ENCODE peak calls at places on chromosomes 5 and 9, in ten cellular contexts. F, X, A, V, E, H, I, L, J and C are unnamed samples.

GRCh38 chr5:146047396-146047795 is 58.0 kb downstream of the PLAC8L1 start:
- DNase-seq in H (no peak), E (no peak), X (no peak), A (no peak), J (no peak), V (no peak), L (no peak), F (no peak), I (peak), C (no peak)

GRCh38 chr5:174503461-174504265 is 220.7 kb upstream of the MSX2 start:
- DNase-seq in H (no peak), V (no peak), I (peak), L (peak), A (no peak), J (no peak), X (no peak), E (no peak), F (peak), C (peak)

GRCh38 chr5:42974546-42974945 is 65.6 kb downstream of the ANXA2R start:
- DNase-seq in V (no peak), F (no peak), J (no peak), L (no peak), A (no peak), X (no peak), E (no peak), H (no peak), I (peak), C (no peak)

GRCh38 chr5:62596691-62597090 is 18.1 kb downstream of the LRRC70 start:
- DNase-seq in J (no peak), A (no peak), F (no peak), E (no peak), V (no peak), L (no peak), H (no peak), I (peak), X (no peak), C (no peak)

GRCh38 chr5:179533907-179534306 is 16.4 kb upstream of the RUFY1 start:
- DNase-seq in I (no peak), L (no peak), X (no peak), A (no peak), F (no peak), H (no peak), V (no peak), J (no peak), E (no peak), C (no peak)

GRCh38 chr9:135583686-135584011 is 22.1 kb downstream of the PAEP start:
- DNase-seq in A (no peak), H (no peak), L (no peak), F (no peak), J (no peak), E (no peak), V (no peak), X (no peak), I (no peak), C (peak)

GRCh38 chr5:163724305-163724704 is 218.9 kb downstream of the MAT2B start:
- DNase-seq in L (no peak), J (no peak), X (no peak), I (no peak), F (no peak), E (no peak), H (no peak), V (no peak), A (no peak), C (no peak)

GRCh38 chr5:174935854-174936474 is 211.6 kb downstream of the MSX2 start:
- DNase-seq in F (peak), I (peak), L (no peak), V (peak), J (no peak), E (peak), A (peak), H (peak), X (peak), C (no peak)

GRCh38 chr5:55575815-55576583 is 41.2 kb upstream of the PLPP1 start:
- DNase-seq in I (peak), H (no peak), J (no peak), V (no peak), A (no peak), E (no peak), F (peak), X (no peak), L (peak), C (no peak)

GRCh38 chr5:111063709-111064322 is 7.7 kb upstream of the TSLP start:
- DNase-seq in F (peak), A (no peak), H (no peak), L (no peak), E (no peak), X (peak), V (no peak), J (no peak), I (peak), C (no peak)

GRCh38 chr9:69671904-69672827 is at the start of gene APBA1:
- DNase-seq in E (peak), A (peak), J (peak), L (no peak), X (peak), F (no peak), V (peak), H (peak), I (peak), C (no peak)

GRCh38 chr5:76427481-76428140 is 24.5 kb downstream of the IQGAP2 start:
- DNase-seq in V (no peak), X (no peak), L (no peak), I (no peak), E (no peak), A (no peak), F (no peak), H (no peak), J (no peak), C (no peak)

GRCh38 chr5:172918421-172919371 is 40.5 kb upstream of the RPL26L1 start:
- DNase-seq in E (peak), L (no peak), J (no peak), A (no peak), V (no peak), I (no peak), X (no peak), H (no peak), F (no peak), C (no peak)

GRCh38 chr5:135458921-135459331 is 6.8 kb upstream of the TIFAB start:
- DNase-seq in L (no peak), H (no peak), X (no peak), A (no peak), E (peak), J (peak), V (no peak), I (peak), F (peak), C (peak)

GRCh38 chr5:74648835-74649286 is 8.3 kb upstream of the ENC1 start:
- DNase-seq in J (no peak), V (no peak), X (peak), A (no peak), I (peak), H (no peak), E (no peak), L (no peak), F (no peak), C (no peak)

GRCh38 chr9:91770229-91770628 is 179.8 kb downstream of the ROR2 start:
- DNase-seq in X (no peak), J (no peak), E (no peak), A (no peak), I (no peak), F (no peak), L (no peak), H (no peak), V (no peak), C (no peak)

GRCh38 chr9:16112116-16112515 is 559.3 kb downstream of the CCDC171 start:
- DNase-seq in A (no peak), V (no peak), J (no peak), E (no peak), X (no peak), L (no peak), F (no peak), I (no peak), H (no peak), C (no peak)

GRCh38 chr9:116716441-116716840 is 29.3 kb downstream of the TRIM32 start:
- DNase-seq in A (no peak), V (no peak), E (no peak), X (no peak), F (no peak), I (peak), L (no peak), H (no peak), J (no peak), C (no peak)

GRCh38 chr5:176133289-176133870 is 104.8 kb upstream of the SIMC1 start:
- DNase-seq in J (no peak), X (no peak), L (no peak), V (no peak), H (no peak), E (no peak), I (no peak), A (peak), F (no peak), C (peak)

GRCh38 chr5:116009806-116010205 is 22.5 kb upstream of the ARL14EPL start:
- DNase-seq in I (no peak), H (no peak), X (no peak), A (no peak), E (no peak), L (no peak), V (no peak), J (no peak), F (no peak), C (no peak)

GRCh38 chr5:159175547-159175946 is 33.8 kb downstream of the RNF145 start:
- DNase-seq in H (no peak), E (no peak), J (no peak), L (no peak), F (peak), I (peak), X (no peak), A (no peak), V (no peak), C (no peak)

GRCh38 chr9:82957526-82958379 is 105.2 kb downstream of the RASEF start:
- DNase-seq in H (no peak), V (no peak), I (peak), A (no peak), E (no peak), F (peak), X (no peak), L (no peak), J (no peak), C (no peak)

GRCh38 chr9:137461316-137461662 is 2.2 kb upstream of the NSMF start:
- DNase-seq in J (peak), X (no peak), H (peak), V (no peak), L (no peak), I (no peak), A (peak), E (no peak), F (no peak), C (peak)

GRCh38 chr5:143922718-143923117 is 110.8 kb downstream of the HMHB1 start:
- DNase-seq in H (no peak), A (no peak), X (no peak), E (no peak), J (no peak), L (no peak), I (peak), F (no peak), V (no peak), C (no peak)

GRCh38 chr5:91223886-91224285 is 159.2 kb downstream of the ARRDC3 start:
- DNase-seq in J (no peak), X (no peak), A (no peak), F (no peak), I (peak), H (no peak), V (no peak), E (no peak), L (no peak), C (no peak)

GRCh38 chr5:142881076-142881466 is 110.9 kb downstream of the ARHGAP26 start:
- DNase-seq in X (peak), F (no peak), E (no peak), J (no peak), I (peak), A (peak), L (peak), H (no peak), V (no peak), C (no peak)

GRCh38 chr9:7055201-7055903 is 297.6 kb downstream of the KDM4C start:
- DNase-seq in I (peak), A (no peak), H (no peak), J (no peak), L (no peak), E (no peak), X (peak), F (no peak), V (no peak), C (no peak)

GRCh38 chr5:44646016-44646415 is 162.7 kb upstream of the MRPS30 start:
- DNase-seq in V (no peak), J (no peak), E (no peak), L (no peak), I (no peak), A (no peak), H (no peak), F (peak), X (no peak), C (no peak)

GRCh38 chr5:115377468-115378217 is 81.2 kb upstream of the CCDC112 start:
- DNase-seq in H (no peak), A (no peak), J (no peak), L (peak), V (no peak), X (peak), F (no peak), E (no peak), I (peak), C (no peak)

GRCh38 chr9:91890662-91891061 is 59.4 kb downstream of the ROR2 start:
- DNase-seq in X (no peak), F (no peak), A (no peak), V (no peak), I (no peak), E (no peak), L (no peak), J (no peak), H (no peak), C (no peak)

GRCh38 chr5:134053314-134053839 is 48.6 kb upstream of the VDAC1 start:
- DNase-seq in L (no peak), A (no peak), V (no peak), X (no peak), F (no peak), E (no peak), I (no peak), J (no peak), H (no peak), C (no peak)

GRCh38 chr9:70256123-70256551 is 2.6 kb upstream of the SMC5 start:
- DNase-seq in L (peak), A (no peak), I (peak), V (no peak), E (no peak), F (no peak), J (no peak), H (no peak), X (no peak), C (no peak)

GRCh38 chr5:18798058-18798457 is 1163.8 kb downstream of the TAF11L14 start:
- DNase-seq in F (no peak), E (no peak), H (no peak), J (no peak), L (no peak), I (no peak), V (no peak), A (no peak), X (no peak), C (no peak)

GRCh38 chr5:148730272-148730954 is 76.1 kb upstream of the HTR4 start:
- DNase-seq in F (no peak), I (peak), E (no peak), L (no peak), J (no peak), A (peak), X (no peak), V (no peak), H (no peak), C (no peak)

GRCh38 chr5:56910123-56910951 is 941 bp downstream of the SETD9 start:
- DNase-seq in J (no peak), I (peak), V (peak), A (peak), E (peak), H (no peak), L (no peak), X (peak), F (no peak), C (peak)

GRCh38 chr9:110545705-110546104 is 33.8 kb downstream of the SVEP1 start:
- DNase-seq in V (no peak), A (no peak), X (no peak), L (no peak), H (no peak), I (peak), E (no peak), J (no peak), F (no peak), C (no peak)

GRCh38 chr9:24616858-24617257 is 71.2 kb upstream of the IZUMO3 start:
- DNase-seq in H (no peak), I (no peak), F (no peak), A (no peak), E (no peak), V (no peak), X (no peak), J (no peak), L (no peak), C (no peak)

DNA sequence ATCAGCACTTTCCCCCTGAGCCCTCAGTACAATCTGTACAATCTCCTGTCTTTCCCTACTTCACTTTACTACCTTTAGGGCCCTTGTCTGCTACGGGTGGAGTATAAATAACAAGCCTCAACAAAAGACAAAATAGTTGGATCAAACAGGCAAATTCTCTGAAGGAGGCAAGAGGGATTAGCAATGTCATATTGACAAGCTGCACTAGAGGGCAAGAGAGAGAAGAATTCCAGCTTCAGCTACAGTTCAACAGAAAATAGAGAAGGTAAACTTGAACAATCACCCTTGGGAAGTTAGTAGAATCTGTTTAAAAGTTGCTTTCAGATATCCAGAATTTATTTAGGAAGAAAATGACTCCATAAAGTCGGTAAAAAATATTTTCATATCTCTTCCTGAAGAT is 68.4 kb upstream of the IZUMO3 start:
- DNase-seq in A (no peak), V (no peak), L (no peak), X (no peak), E (no peak), H (no peak), I (no peak), J (no peak), F (no peak), C (no peak)
- TF ChIP-seq CTCF in A (no peak), V (peak), L (no peak), X (no peak), E (no peak), H (no peak), I (no peak), J (no peak), F (peak), C (peak)

DNA sequence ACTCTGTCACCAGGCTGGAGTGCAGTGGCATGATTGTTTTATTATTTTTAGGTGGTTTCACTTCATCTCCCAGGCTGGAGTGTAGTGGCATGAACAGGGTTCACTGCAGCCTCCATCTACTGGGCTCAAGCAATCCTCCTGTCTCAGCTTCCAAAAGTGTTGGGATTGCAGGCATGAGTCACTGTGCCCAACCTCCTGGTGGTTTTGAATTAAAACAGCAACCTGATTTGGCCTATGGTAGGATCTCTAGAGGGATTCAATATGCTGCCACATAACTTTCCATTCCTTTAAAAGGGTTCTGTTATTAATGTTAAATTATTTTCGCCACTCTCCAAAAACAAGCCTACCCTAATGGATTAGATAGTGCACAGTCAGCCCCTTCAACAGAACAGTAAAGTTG is 9.9 kb upstream of the HSPA4 start:
- DNase-seq in H (no peak), J (no peak), E (no peak), F (no peak), I (peak), V (no peak), A (no peak), X (no peak), L (no peak), C (no peak)
- TF ChIP-seq CTCF in H (no peak), J (no peak), E (no peak), F (no peak), I (peak), V (no peak), A (no peak), X (no peak), L (peak), C (no peak)

GRCh38 chr5:162593881-162594280 is 526.3 kb downstream of the GABRG2 start:
- DNase-seq in L (no peak), I (no peak), H (no peak), E (no peak), F (no peak), A (no peak), V (no peak), X (no peak), J (no peak), C (no peak)
- TF ChIP-seq CTCF in L (no peak), I (no peak), H (no peak), E (peak), F (peak), A (peak), V (peak), X (peak), J (no peak), C (peak)

GRCh38 chr5:177382423-177383029 is 1.7 kb upstream of the SLC34A1 start:
- DNase-seq in A (no peak), L (no peak), I (no peak), X (no peak), E (no peak), V (no peak), H (no peak), F (no peak), J (no peak), C (no peak)
- TF ChIP-seq CTCF in A (no peak), L (peak), I (peak), X (peak), E (no peak), V (peak), H (no peak), F (peak), J (no peak), C (peak)